ENCODE peak calls at places on chromosomes 6 and 20, in four cellular contexts. One of them, this sample, is unnamed.

GRCh38 chr6:139855741-139856206 is 481.3 kb upstream of the CITED2 start:
- DNase-seq in thoracic aorta: no peak
- DNase-seq in fibroblast of the aortic adventitia: no peak
- DNase-seq in dorsolateral prefrontal cortex: no peak
- DNase-seq in this sample: peak; percentile 74

GRCh38 chr6:125277838-125278237 is 23.9 kb downstream of the HDDC2 start:
- DNase-seq in thoracic aorta: no peak
- DNase-seq in fibroblast of the aortic adventitia: no peak
- DNase-seq in dorsolateral prefrontal cortex: no peak
- DNase-seq in this sample: no peak

GRCh38 chr20:32231245-32231644 is 23.6 kb downstream of the POFUT1 start:
- DNase-seq in thoracic aorta: no peak
- DNase-seq in fibroblast of the aortic adventitia: no peak
- DNase-seq in dorsolateral prefrontal cortex: no peak
- DNase-seq in this sample: no peak

GRCh38 chr6:166771701-166772100 is 144.7 kb upstream of the RPS6KA2 start:
- DNase-seq in thoracic aorta: no peak
- DNase-seq in fibroblast of the aortic adventitia: no peak
- DNase-seq in dorsolateral prefrontal cortex: no peak
- DNase-seq in this sample: no peak

GRCh38 chr6:140436023-140436811 is 1061.8 kb upstream of the CITED2 start:
- DNase-seq in thoracic aorta: no peak
- DNase-seq in fibroblast of the aortic adventitia: peak; percentile 71
- DNase-seq in dorsolateral prefrontal cortex: no peak
- DNase-seq in this sample: peak; percentile 88

GRCh38 chr20:36467076-36467999 is 74.0 kb upstream of the MYL9 start:
- DNase-seq in thoracic aorta: no peak
- DNase-seq in fibroblast of the aortic adventitia: peak; percentile 79
- DNase-seq in dorsolateral prefrontal cortex: no peak
- DNase-seq in this sample: no peak

GRCh38 chr6:116761779-116762178 is 3.7 kb downstream of the FAM162B start:
- DNase-seq in thoracic aorta: no peak
- DNase-seq in fibroblast of the aortic adventitia: no peak
- DNase-seq in dorsolateral prefrontal cortex: no peak
- DNase-seq in this sample: no peak

GRCh38 chr20:18255526-18255925 is 32.8 kb upstream of the ZNF133 start:
- DNase-seq in thoracic aorta: no peak
- DNase-seq in fibroblast of the aortic adventitia: no peak
- DNase-seq in dorsolateral prefrontal cortex: no peak
- DNase-seq in this sample: no peak

GRCh38 chr6:2523061-2523460 is 227.7 kb downstream of the MYLK4 start:
- DNase-seq in thoracic aorta: no peak
- DNase-seq in fibroblast of the aortic adventitia: no peak
- DNase-seq in dorsolateral prefrontal cortex: no peak
- DNase-seq in this sample: no peak

GRCh38 chr20:1005452-1006027 is 3.4 kb upstream of the RSPO4 start:
- DNase-seq in thoracic aorta: no peak
- DNase-seq in fibroblast of the aortic adventitia: no peak
- DNase-seq in dorsolateral prefrontal cortex: no peak
- DNase-seq in this sample: peak; percentile 8

GRCh38 chr6:105806486-105806920 is 279.6 kb upstream of the PRDM1 start:
- DNase-seq in thoracic aorta: no peak
- DNase-seq in fibroblast of the aortic adventitia: no peak
- DNase-seq in dorsolateral prefrontal cortex: no peak
- DNase-seq in this sample: no peak

GRCh38 chr6:101458341-101458740 is 64.8 kb downstream of the GRIK2 start:
- DNase-seq in thoracic aorta: no peak
- DNase-seq in fibroblast of the aortic adventitia: peak; percentile 15
- DNase-seq in dorsolateral prefrontal cortex: no peak
- DNase-seq in this sample: no peak

GRCh38 chr20:25227317-25227831 is 20.5 kb upstream of the PYGB start:
- DNase-seq in thoracic aorta: no peak
- DNase-seq in fibroblast of the aortic adventitia: peak; percentile 84
- DNase-seq in dorsolateral prefrontal cortex: no peak
- DNase-seq in this sample: peak; percentile 91

GRCh38 chr6:35177586-35177985 is 36.2 kb upstream of the SCUBE3 start:
- DNase-seq in thoracic aorta: no peak
- DNase-seq in fibroblast of the aortic adventitia: no peak
- DNase-seq in dorsolateral prefrontal cortex: no peak
- DNase-seq in this sample: no peak

GRCh38 chr6:80206758-80207157 is 100.3 kb downstream of the BCKDHB start:
- DNase-seq in thoracic aorta: no peak
- DNase-seq in fibroblast of the aortic adventitia: no peak
- DNase-seq in dorsolateral prefrontal cortex: no peak
- DNase-seq in this sample: no peak
- H3K4me3 ChIP-seq in thoracic aorta: no peak overlapping the region
- H3K4me3 ChIP-seq in fibroblast of the aortic adventitia: no peak overlapping the region
- H3K4me3 ChIP-seq in dorsolateral prefrontal cortex: no peak overlapping the region
- H3K4me3 ChIP-seq in this sample: no peak overlapping the region

GRCh38 chr6:138291849-138292181 is 73.5 kb upstream of the PBOV1 start:
- DNase-seq in thoracic aorta: no peak
- DNase-seq in fibroblast of the aortic adventitia: no peak
- DNase-seq in dorsolateral prefrontal cortex: peak; percentile 61
- DNase-seq in this sample: no peak

GRCh38 chr6:138290563-138290962 is 72.3 kb upstream of the PBOV1 start:
- DNase-seq in thoracic aorta: no peak
- DNase-seq in fibroblast of the aortic adventitia: no peak
- DNase-seq in dorsolateral prefrontal cortex: no peak
- DNase-seq in this sample: no peak

GRCh38 chr6:138291036-138291848 is 73.0 kb upstream of the PBOV1 start:
- DNase-seq in thoracic aorta: no peak
- DNase-seq in fibroblast of the aortic adventitia: no peak
- DNase-seq in dorsolateral prefrontal cortex: no peak
- DNase-seq in this sample: no peak

GRCh38 chr6:138287144-138287955 is 69.1 kb upstream of the PBOV1 start:
- DNase-seq in thoracic aorta: no peak
- DNase-seq in fibroblast of the aortic adventitia: peak; percentile 51
- DNase-seq in dorsolateral prefrontal cortex: no peak
- DNase-seq in this sample: peak; percentile 7

GRCh38 chr6:138289739-138290138 is 71.4 kb upstream of the PBOV1 start:
- DNase-seq in thoracic aorta: no peak
- DNase-seq in fibroblast of the aortic adventitia: no peak
- DNase-seq in dorsolateral prefrontal cortex: no peak
- DNase-seq in this sample: no peak
- TF ChIP-seq CTCF in thoracic aorta: no peak
- TF ChIP-seq CTCF in fibroblast of the aortic adventitia: no peak
- TF ChIP-seq CTCF in dorsolateral prefrontal cortex: no peak
- TF ChIP-seq CTCF in this sample: no peak

GRCh38 chr20:4813839-4814695 is 92.4 kb downstream of the PRND start:
- DNase-seq in thoracic aorta: no peak
- DNase-seq in fibroblast of the aortic adventitia: no peak
- DNase-seq in dorsolateral prefrontal cortex: no peak
- DNase-seq in this sample: no peak

GRCh38 chr20:4813076-4813838 is 91.5 kb downstream of the PRND start:
- DNase-seq in thoracic aorta: no peak
- DNase-seq in fibroblast of the aortic adventitia: no peak
- DNase-seq in dorsolateral prefrontal cortex: no peak
- DNase-seq in this sample: no peak

GRCh38 chr20:4814696-4815252 is 93.1 kb downstream of the PRND start:
- DNase-seq in thoracic aorta: no peak
- DNase-seq in fibroblast of the aortic adventitia: no peak
- DNase-seq in dorsolateral prefrontal cortex: no peak
- DNase-seq in this sample: no peak

GRCh38 chr20:4817230-4817671 is 95.5 kb downstream of the PRND start:
- DNase-seq in thoracic aorta: no peak
- DNase-seq in fibroblast of the aortic adventitia: peak; percentile 55
- DNase-seq in dorsolateral prefrontal cortex: no peak
- DNase-seq in this sample: no peak

DNA sequence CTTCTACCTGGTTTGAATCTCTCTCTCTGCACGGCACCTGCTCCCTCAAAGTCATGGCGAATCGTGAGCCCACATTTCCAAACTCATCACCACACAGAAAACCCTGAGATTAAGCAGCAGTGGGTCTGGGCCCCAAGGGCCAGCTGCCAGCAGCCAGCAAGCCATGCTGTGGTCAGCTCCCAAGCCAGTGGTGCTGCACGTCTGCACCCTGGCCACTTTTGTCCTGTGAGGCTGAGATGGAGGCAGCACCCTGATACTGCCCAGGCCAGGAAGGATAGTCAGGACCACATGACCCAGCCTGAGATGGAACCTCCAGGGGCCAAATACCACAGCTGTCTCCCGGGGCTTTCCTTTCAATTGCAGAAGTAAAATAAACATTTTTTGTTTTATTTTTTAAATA is 93.9 kb downstream of the PRND start:
- DNase-seq in thoracic aorta: no peak
- DNase-seq in fibroblast of the aortic adventitia: no peak
- DNase-seq in dorsolateral prefrontal cortex: no peak
- DNase-seq in this sample: no peak
- H3K4me3 ChIP-seq in thoracic aorta: no peak overlapping the region
- H3K4me3 ChIP-seq in fibroblast of the aortic adventitia: no peak overlapping the region
- H3K4me3 ChIP-seq in dorsolateral prefrontal cortex: no peak overlapping the region
- H3K4me3 ChIP-seq in this sample: no peak overlapping the region

GRCh38 chr20:40249805-40250204 is 439.2 kb downstream of the MAFB start:
- DNase-seq in thoracic aorta: no peak
- DNase-seq in fibroblast of the aortic adventitia: no peak
- DNase-seq in dorsolateral prefrontal cortex: no peak
- DNase-seq in this sample: no peak

GRCh38 chr20:40255368-40255767 is 433.7 kb downstream of the MAFB start:
- DNase-seq in thoracic aorta: no peak
- DNase-seq in fibroblast of the aortic adventitia: peak; percentile 6
- DNase-seq in dorsolateral prefrontal cortex: no peak
- DNase-seq in this sample: peak; percentile 36

GRCh38 chr20:40254023-40254772 is 434.8 kb downstream of the MAFB start:
- DNase-seq in thoracic aorta: no peak
- DNase-seq in fibroblast of the aortic adventitia: peak; percentile 6
- DNase-seq in dorsolateral prefrontal cortex: no peak
- DNase-seq in this sample: peak; percentile 56

GRCh38 chr20:40245829-40246228 is 443.2 kb downstream of the MAFB start:
- DNase-seq in thoracic aorta: no peak
- DNase-seq in fibroblast of the aortic adventitia: no peak
- DNase-seq in dorsolateral prefrontal cortex: no peak
- DNase-seq in this sample: no peak

DNA sequence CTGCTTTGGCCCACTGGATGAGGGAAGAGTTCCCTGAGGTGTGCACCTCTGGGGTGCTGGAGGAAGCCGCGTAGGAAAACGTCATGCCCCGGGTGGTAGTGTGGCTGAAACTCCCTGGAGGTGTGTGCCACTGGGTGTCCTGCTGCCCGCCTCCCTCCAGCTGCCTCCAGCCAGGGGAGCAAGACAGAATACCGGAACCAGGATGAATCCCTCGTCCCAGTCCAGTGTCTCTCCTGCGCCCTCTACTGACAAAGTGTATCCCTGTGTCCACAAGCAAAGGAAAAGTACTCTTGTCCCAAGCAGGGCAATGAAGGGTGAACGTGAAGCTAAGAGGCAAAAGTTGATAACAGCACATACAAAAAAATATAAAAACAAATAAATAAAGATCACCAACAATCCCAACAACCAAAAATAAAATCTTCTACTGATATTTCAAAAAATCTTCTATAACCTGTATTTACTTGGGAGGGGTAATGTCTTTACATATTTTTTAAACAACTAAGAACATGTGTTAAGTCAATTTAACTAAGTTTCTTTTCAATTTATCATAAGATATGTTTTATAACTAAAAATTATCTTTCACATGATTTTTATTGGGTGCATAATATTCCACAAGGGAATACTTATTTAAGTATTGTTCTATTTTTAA is 437.6 kb downstream of the MAFB start:
- DNase-seq in thoracic aorta: no peak
- DNase-seq in fibroblast of the aortic adventitia: peak; percentile 25
- DNase-seq in dorsolateral prefrontal cortex: no peak
- DNase-seq in this sample: peak; percentile 20
- TF ChIP-seq CTCF in thoracic aorta: no peak
- TF ChIP-seq CTCF in fibroblast of the aortic adventitia: peak; percentile 56
- TF ChIP-seq CTCF in dorsolateral prefrontal cortex: peak; percentile 23
- TF ChIP-seq CTCF in this sample: peak; percentile 57

GRCh38 chr20:62147125-62147524 is 3.6 kb downstream of the SS18L1 start:
- DNase-seq in thoracic aorta: no peak
- DNase-seq in fibroblast of the aortic adventitia: no peak
- DNase-seq in dorsolateral prefrontal cortex: no peak
- DNase-seq in this sample: no peak
- H3K4me3 ChIP-seq in thoracic aorta: no peak overlapping the region
- H3K4me3 ChIP-seq in fibroblast of the aortic adventitia: no peak overlapping the region
- H3K4me3 ChIP-seq in dorsolateral prefrontal cortex: no peak overlapping the region
- H3K4me3 ChIP-seq in this sample: no peak overlapping the region

GRCh38 chr6:32971245-32971580 is 2.8 kb downstream of the BRD2 start:
- DNase-seq in thoracic aorta: no peak
- DNase-seq in fibroblast of the aortic adventitia: no peak
- DNase-seq in dorsolateral prefrontal cortex: no peak
- DNase-seq in this sample: no peak

GRCh38 chr6:32970413-32971244 is 2.2 kb downstream of the BRD2 start:
- DNase-seq in thoracic aorta: peak; percentile 73
- DNase-seq in fibroblast of the aortic adventitia: peak; percentile 92
- DNase-seq in dorsolateral prefrontal cortex: peak; percentile 64
- DNase-seq in this sample: peak; percentile 93

GRCh38 chr6:32968770-32969684 is 633 bp downstream of the BRD2 start:
- DNase-seq in thoracic aorta: peak; percentile 9
- DNase-seq in fibroblast of the aortic adventitia: peak; percentile 87
- DNase-seq in dorsolateral prefrontal cortex: peak; percentile 72
- DNase-seq in this sample: peak; percentile 92

GRCh38 chr6:32968093-32968769 is at the start of gene BRD2:
- DNase-seq in thoracic aorta: peak; percentile 88
- DNase-seq in fibroblast of the aortic adventitia: peak; percentile 96
- DNase-seq in dorsolateral prefrontal cortex: peak; percentile 93
- DNase-seq in this sample: peak; percentile 97

DNA sequence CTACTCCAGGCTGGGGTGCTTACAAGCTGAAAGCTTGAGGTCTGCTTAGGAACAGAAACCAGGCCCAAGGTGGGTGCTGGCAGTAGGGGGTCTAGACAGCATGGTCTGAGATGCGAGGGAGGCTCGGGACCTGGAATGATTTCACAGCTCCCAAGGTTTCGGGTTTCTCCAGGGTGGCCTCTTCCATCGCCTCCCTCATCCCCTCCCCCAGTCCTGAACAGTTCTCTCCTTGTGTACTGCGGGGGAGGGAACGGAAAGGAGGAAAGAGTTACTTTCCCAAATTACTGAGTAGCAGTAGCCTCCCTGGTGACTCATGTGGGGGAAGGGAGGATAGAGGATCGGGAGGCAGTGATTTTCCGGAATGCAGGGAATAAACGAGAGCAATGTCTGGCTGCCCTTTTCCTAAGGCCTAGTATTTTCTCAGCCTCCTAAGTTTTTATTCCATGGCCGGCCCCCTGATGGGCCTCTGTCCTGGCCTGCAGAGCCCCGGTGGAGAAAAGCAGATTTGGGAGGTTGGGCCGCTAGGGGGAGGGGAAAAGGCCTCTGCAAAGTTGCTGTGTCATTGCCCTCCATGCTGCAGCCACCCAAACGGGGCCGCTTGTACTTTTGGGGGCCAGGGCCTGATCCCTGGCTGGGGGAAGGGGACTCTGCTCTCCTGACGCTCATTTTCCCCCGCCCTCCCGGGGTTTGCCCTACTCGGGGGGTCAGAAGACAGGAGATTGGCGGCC is 1.5 kb downstream of the BRD2 start:
- DNase-seq in thoracic aorta: peak; percentile 86
- DNase-seq in fibroblast of the aortic adventitia: peak; percentile 96
- DNase-seq in dorsolateral prefrontal cortex: no peak
- DNase-seq in this sample: peak; percentile 95
- TF ChIP-seq CTCF in thoracic aorta: peak; percentile 54
- TF ChIP-seq CTCF in fibroblast of the aortic adventitia: peak; percentile 27
- TF ChIP-seq CTCF in dorsolateral prefrontal cortex: peak; percentile 56
- TF ChIP-seq CTCF in this sample: peak; percentile 17

GRCh38 chr6:135358907-135359459 is 138.6 kb downstream of the AHI1 start:
- DNase-seq in thoracic aorta: no peak
- DNase-seq in fibroblast of the aortic adventitia: peak; percentile 52
- DNase-seq in dorsolateral prefrontal cortex: no peak
- DNase-seq in this sample: peak; percentile 73
- H3K4me3 ChIP-seq in thoracic aorta: no peak overlapping the region
- H3K4me3 ChIP-seq in fibroblast of the aortic adventitia: peak overlapping the region; percentile 3
- H3K4me3 ChIP-seq in dorsolateral prefrontal cortex: no peak overlapping the region
- H3K4me3 ChIP-seq in this sample: no peak overlapping the region

This sample was measured in fibroblast of villous mesenchyme.